ENCODE peak calls at places on chromosome 21, in seven cellular contexts. Q is HepG2, Z is body of pancreas, F is prostate gland, A is HCT116, H is heart left ventricle, N is uterus. E is an unnamed sample. For H3K27me3 and H3K36me3, the result is how much of the 10 kb centered on the place peaks cover.

GRCh38 chr21:28949318-28949717 is 43.4 kb downstream of the LTN1 start:
- DNase-seq in F (no peak), N (no peak), H (no peak), Z (no peak), A (no peak), Q (no peak), E (no peak)

GRCh38 chr21:15063821-15064575 is 802 bp downstream of the NRIP1 start:
- DNase-seq in Q (no peak), Z (peak), N (peak), F (peak), H (peak), A (no peak), E (no peak)

GRCh38 chr21:35102488-35103407 is 53.6 kb upstream of the RUNX1 start:
- DNase-seq in A (no peak), H (peak), Q (peak), F (no peak), Z (no peak), N (no peak), E (no peak)

GRCh38 chr21:27333091-27333490 is 366.2 kb upstream of the ADAMTS5 start:
- DNase-seq in N (no peak), Q (no peak), F (no peak), Z (no peak), A (no peak), H (no peak), E (no peak)

GRCh38 chr21:33240404-33240803 is 10.7 kb downstream of the IFNAR2 start:
- DNase-seq in F (no peak), A (no peak), N (no peak), Q (no peak), Z (no peak), H (no peak), E (no peak)

GRCh38 chr21:31218830-31219608 is 125.0 kb downstream of the TIAM1 start:
- DNase-seq in F (peak), N (peak), H (no peak), Z (no peak), Q (no peak), A (peak), E (peak)

GRCh38 chr21:25307489-25307888 is 299.8 kb downstream of the MRPL39 start:
- DNase-seq in N (no peak), A (no peak), Z (no peak), Q (no peak), H (no peak), F (no peak), E (no peak)

GRCh38 chr21:35217504-35218060 is 168.5 kb upstream of the RUNX1 start:
- DNase-seq in N (no peak), A (peak), F (no peak), Z (no peak), H (no peak), Q (peak), E (no peak)

GRCh38 chr21:34335316-34335715 is 28.5 kb upstream of the KCNE2 start:
- DNase-seq in Z (no peak), N (no peak), F (no peak), H (no peak), Q (no peak), A (no peak), E (no peak)

GRCh38 chr21:15592271-15592860 is 137.4 kb upstream of the USP25 start:
- DNase-seq in F (peak), Z (no peak), H (no peak), A (peak), N (no peak), Q (peak), E (no peak)

GRCh38 chr21:41428847-41429246 is 2.8 kb downstream of the MX1 start:
- DNase-seq in A (no peak), H (no peak), Q (no peak), F (no peak), Z (no peak), N (no peak), E (peak)

GRCh38 chr21:17613242-17613676 is 558 bp upstream of the BTG3 start:
- DNase-seq in F (peak), H (peak), N (peak), Z (peak), A (no peak), Q (no peak), E (no peak)

GRCh38 chr21:42219606-42220137 is 732 bp downstream of the ABCG1 start:
- DNase-seq in H (no peak), Q (no peak), Z (no peak), N (no peak), A (no peak), F (no peak), E (no peak)

DNA sequence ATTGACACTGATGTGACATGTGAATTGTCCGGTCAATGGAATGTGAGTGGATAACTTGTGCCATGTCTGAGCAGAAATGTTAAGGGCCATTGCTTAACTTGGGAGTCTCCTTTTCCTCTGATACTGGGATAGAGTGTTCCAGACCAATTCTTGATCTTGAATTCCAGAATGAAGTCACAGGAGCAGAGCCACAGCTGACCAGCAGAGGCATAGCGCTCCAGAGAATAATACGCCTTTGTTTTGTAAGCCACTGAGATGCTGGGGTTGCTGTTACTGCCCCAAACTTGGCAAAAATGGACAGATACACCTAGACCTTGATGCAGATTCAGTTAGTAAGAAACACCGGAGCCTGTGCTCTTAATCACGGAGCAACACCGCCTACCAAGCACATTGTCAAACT is 6.3 kb downstream of the KCNJ6 start:
- DNase-seq in Z (no peak), N (no peak), Q (no peak), A (no peak), F (no peak), H (no peak), E (no peak)
- H3K27me3 ChIP-seq in Z (under half), N (under half), Q (under half), A (under half), F (under half), H (half or more), E (under half)

GRCh38 chr21:45293726-45294401 is 6.2 kb upstream of the POFUT2 start:
- DNase-seq in F (no peak), Z (no peak), A (no peak), H (no peak), N (no peak), Q (no peak), E (peak)
- TF ChIP-seq POLR2A in F (no peak), Z (no peak), A (no peak), H (no peak), N (no peak), Q (no peak), E (no peak)

DNA sequence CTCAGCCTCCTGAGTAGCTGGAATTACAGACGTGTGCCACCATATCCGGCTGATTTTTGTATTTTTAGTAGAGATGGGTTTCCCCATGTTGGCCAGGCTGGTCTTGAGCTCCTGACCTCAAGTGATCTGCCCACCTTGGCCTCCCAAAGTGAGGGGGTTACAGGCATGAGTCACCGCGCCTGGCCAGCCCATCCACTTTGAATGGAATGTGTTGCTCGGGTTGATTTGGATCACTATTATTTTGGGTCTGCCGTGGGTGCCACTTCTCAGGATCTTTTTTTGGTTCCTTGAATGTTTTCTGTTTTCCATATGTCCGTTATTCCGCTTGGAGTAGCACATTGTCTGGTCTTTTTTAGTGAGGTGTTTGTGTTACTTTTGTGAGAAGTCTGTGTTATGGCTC is 17.0 kb downstream of the PCNT start:
- DNase-seq in F (no peak), Q (no peak), Z (no peak), A (no peak), N (no peak), H (no peak), E (no peak)
- H3K36me3 ChIP-seq in F (under half), Q (under half), Z (under half), A (under half), N (under half), H (under half), E (under half)

GRCh38 chr21:36706951-36707762 is 8.2 kb downstream of the SIM2 start:
- DNase-seq in H (peak), N (no peak), F (no peak), Q (no peak), Z (no peak), A (no peak), E (no peak)

GRCh38 chr21:36706482-36706852 is 7.6 kb downstream of the SIM2 start:
- DNase-seq in A (no peak), Z (no peak), N (no peak), Q (no peak), H (peak), F (no peak), E (no peak)

GRCh38 chr21:36709030-36709867 is 10.3 kb downstream of the SIM2 start:
- DNase-seq in F (no peak), N (no peak), Q (no peak), H (peak), Z (no peak), A (no peak), E (no peak)

GRCh38 chr21:36708512-36709029 is 9.7 kb downstream of the SIM2 start:
- DNase-seq in Q (no peak), N (no peak), Z (no peak), F (no peak), A (no peak), H (peak), E (no peak)

GRCh38 chr21:36707763-36708511 is 9.0 kb downstream of the SIM2 start:
- DNase-seq in Z (no peak), N (no peak), H (peak), A (no peak), Q (no peak), F (no peak), E (no peak)
- H3K27me3 ChIP-seq in Z (half or more), N (half or more), H (half or more), A (under half), Q (under half), F (under half), E (under half)

GRCh38 chr21:43864313-43864805 is 664 bp upstream of the AGPAT3 start:
- DNase-seq in Z (peak), H (peak), A (peak), N (no peak), Q (no peak), F (peak), E (no peak)

GRCh38 chr21:43866659-43867331 is 1.8 kb downstream of the AGPAT3 start:
- DNase-seq in N (no peak), A (no peak), Q (peak), Z (peak), H (no peak), F (peak), E (no peak)

GRCh38 chr21:43864806-43865470 is at the start of gene AGPAT3:
- DNase-seq in A (no peak), F (no peak), H (peak), Q (no peak), Z (peak), N (no peak), E (no peak)

GRCh38 chr21:43866233-43866632 is 1.2 kb downstream of the AGPAT3 start:
- DNase-seq in F (peak), Z (peak), H (peak), A (no peak), N (peak), Q (no peak), E (no peak)

GRCh38 chr21:43865471-43866181 is 603 bp downstream of the AGPAT3 start:
- DNase-seq in F (no peak), H (peak), A (no peak), Z (peak), N (peak), Q (no peak), E (no peak)
- TF ChIP-seq POLR2A in F (peak), H (no peak), A (no peak), Z (no peak), N (peak), Q (no peak), E (no peak)

GRCh38 chr21:37093977-37094376 is 20.9 kb downstream of the TTC3 start:
- DNase-seq in A (no peak), Z (no peak), F (no peak), H (no peak), Q (no peak), N (no peak), E (no peak)

GRCh38 chr21:37095821-37096220 is 22.8 kb downstream of the TTC3 start:
- DNase-seq in Z (no peak), H (no peak), A (no peak), Q (no peak), N (no peak), F (no peak), E (no peak)

GRCh38 chr21:37101384-37101783 is 28.3 kb downstream of the TTC3 start:
- DNase-seq in A (no peak), F (no peak), Q (no peak), Z (no peak), H (no peak), N (no peak), E (no peak)

DNA sequence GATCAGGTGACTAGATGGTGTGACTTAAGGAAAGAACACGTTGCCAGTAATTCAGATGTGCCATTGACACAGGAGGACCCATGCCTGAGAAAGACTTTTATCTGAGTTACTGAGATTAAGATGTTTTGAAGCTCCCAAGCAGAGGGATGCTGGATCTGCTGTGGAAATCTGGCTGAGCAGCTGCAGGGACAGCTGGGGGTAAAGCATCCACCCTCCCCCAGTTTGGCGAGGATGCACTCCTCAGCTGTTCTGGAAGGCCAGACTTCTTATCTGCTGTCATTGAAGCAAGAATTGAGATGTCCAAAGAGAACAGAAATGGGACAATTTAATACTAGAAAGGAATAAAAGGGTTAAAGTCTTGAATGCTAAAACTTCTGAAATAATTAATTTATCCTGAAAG is 25.7 kb downstream of the TTC3 start:
- DNase-seq in F (no peak), Z (no peak), N (no peak), A (no peak), Q (no peak), H (no peak), E (no peak)
- H3K36me3 ChIP-seq in F (under half), Z (under half), N (under half), A (under half), Q (under half), H (half or more), E (under half)

GRCh38 chr21:36567216-36567917 is 87.4 kb upstream of the CLDN14 start:
- DNase-seq in N (no peak), A (no peak), H (no peak), F (no peak), Q (no peak), Z (no peak), E (no peak)
- H3K27me3 ChIP-seq in N (under half), A (half or more), H (under half), F (under half), Q (under half), Z (under half), E (under half)

GRCh38 chr21:43307677-43308070 is 119.3 kb downstream of the SIK1 start:
- DNase-seq in Z (no peak), Q (no peak), A (no peak), H (no peak), N (no peak), F (no peak), E (no peak)

GRCh38 chr21:43306391-43306790 is 120.5 kb downstream of the SIK1 start:
- DNase-seq in Q (no peak), H (no peak), A (no peak), N (no peak), F (no peak), Z (no peak), E (no peak)

GRCh38 chr21:43308511-43309283 is 118.2 kb downstream of the SIK1 start:
- DNase-seq in F (no peak), A (no peak), N (no peak), H (no peak), Z (no peak), Q (no peak), E (no peak)

GRCh38 chr21:43306911-43307676 is 119.8 kb downstream of the SIK1 start:
- DNase-seq in A (no peak), H (peak), Q (peak), F (no peak), Z (peak), N (no peak), E (no peak)

DNA sequence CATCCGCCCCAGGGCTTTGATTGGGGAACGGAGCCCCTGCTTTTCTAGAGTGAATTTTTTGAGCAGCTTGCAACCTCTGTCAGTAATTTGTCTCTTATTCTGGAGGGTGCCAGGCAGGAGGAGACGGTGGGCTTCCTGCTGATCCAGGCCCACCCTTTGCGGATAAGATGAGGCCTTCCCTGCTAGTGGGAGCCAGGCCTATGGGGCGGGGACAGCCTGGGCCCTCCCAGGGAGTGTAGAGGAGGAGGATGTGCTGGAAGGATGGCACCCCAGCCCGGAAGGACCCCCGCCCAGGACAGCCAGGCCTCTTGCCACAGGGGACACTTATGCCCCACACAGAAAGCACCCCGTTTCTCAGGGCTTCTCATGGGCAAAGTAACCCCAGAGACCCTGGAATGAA is 118.8 kb downstream of the SIK1 start:
- DNase-seq in A (no peak), N (no peak), F (no peak), Z (no peak), H (no peak), Q (no peak), E (no peak)
- TF ChIP-seq POLR2A in A (no peak), N (no peak), F (no peak), Z (no peak), H (no peak), Q (no peak), E (no peak)

GRCh38 chr21:44315691-44316208 is 15.9 kb downstream of the PFKL start:
- DNase-seq in N (no peak), A (no peak), Z (no peak), H (no peak), Q (no peak), F (no peak), E (no peak)
- H3K36me3 ChIP-seq in N (under half), A (under half), Z (under half), H (half or more), Q (under half), F (under half), E (under half)

DNA sequence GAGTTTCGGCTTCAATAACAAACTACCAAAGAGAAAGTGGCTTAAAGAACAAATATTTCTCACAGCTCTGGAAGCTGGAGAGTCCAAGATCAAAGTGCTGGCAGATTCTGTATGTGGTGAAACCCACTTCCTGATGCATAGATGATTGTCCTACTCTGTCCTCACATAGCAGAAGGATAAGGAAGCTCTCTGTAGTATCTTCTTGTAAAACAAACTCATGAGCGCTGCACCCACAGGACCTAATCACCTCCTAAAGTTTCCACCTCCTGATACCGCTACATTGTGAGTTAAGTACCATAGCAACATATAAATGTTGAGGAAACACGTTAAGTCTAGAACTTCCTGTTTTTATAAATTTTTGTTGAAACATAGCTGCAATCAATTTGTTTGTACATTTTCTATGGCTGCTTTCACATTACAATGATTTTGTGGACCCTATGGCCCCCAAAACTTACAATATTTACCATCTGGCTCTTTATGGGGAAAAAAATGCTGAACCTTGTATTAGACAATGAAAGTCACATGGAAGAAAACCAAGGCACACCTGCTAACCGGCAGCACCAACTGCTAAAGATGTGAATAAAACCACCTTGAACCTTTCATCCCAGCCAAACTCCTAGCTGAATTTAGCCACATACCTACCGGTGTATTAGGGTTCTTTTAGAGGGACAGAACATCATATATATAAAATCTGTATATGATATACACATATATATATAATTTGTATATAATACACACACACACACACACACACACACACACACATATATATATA is 1423.4 kb downstream of the NCAM2 start:
- DNase-seq in Z (no peak), N (no peak), A (no peak), Q (no peak), H (no peak), F (no peak), E (no peak)
- H3K27me3 ChIP-seq in Z (under half), N (under half), A (under half), Q (under half), H (under half), F (under half), E (under half)

E was measured in vagina.